ENCODE peak calls at places on chromosomes 16 and 17, in five cellular contexts. F, C, U, N and J are unnamed samples.
A peak's percentile ranks its signal among the peaks of the same experiment; 100 is the strongest.

GRCh38 chr16:28140788-28141618 is 70.8 kb downstream of the XPO6 start:
- DNase-seq in C (peak; percentile 53), U (peak; percentile 22), N (no peak), F (no peak), J (peak; percentile 27)

GRCh38 chr17:9432867-9433495 is 142.6 kb downstream of the STX8 start:
- DNase-seq in U (no peak), C (no peak), F (no peak), N (no peak), J (no peak)

GRCh38 chr17:3529817-3530741 is 27.5 kb downstream of the TRPV3 start:
- DNase-seq in N (no peak), C (no peak), U (no peak), F (no peak), J (no peak)

GRCh38 chr17:6070895-6071511 is 824 bp downstream of the WSCD1 start:
- DNase-seq in U (no peak), N (no peak), F (no peak), C (no peak), J (no peak)

GRCh38 chr17:74239169-74239568 is 25.8 kb downstream of the TTYH2 start:
- DNase-seq in F (no peak), U (no peak), C (peak; percentile 22), N (no peak), J (no peak)

GRCh38 chr17:81131486-81132196 is 33.7 kb upstream of the PVALEF start:
- DNase-seq in N (no peak), C (no peak), F (no peak), U (no peak), J (no peak)

GRCh38 chr16:79264237-79265104 is 336.1 kb downstream of the MAF start:
- DNase-seq in F (no peak), U (no peak), N (no peak), C (no peak), J (no peak)

GRCh38 chr17:66655861-66656260 is 179.1 kb upstream of the CACNG5 start:
- DNase-seq in U (no peak), C (no peak), N (no peak), F (no peak), J (no peak)

GRCh38 chr17:36072431-36073121 is 8.5 kb downstream of the CCL18 start:
- DNase-seq in U (peak; percentile 35), N (no peak), F (peak; percentile 24), C (no peak), J (peak; percentile 41)

GRCh38 chr17:57629470-57629869 is 115.6 kb downstream of the CCDC182 start:
- DNase-seq in N (peak; percentile 67), F (no peak), C (no peak), U (peak; percentile 66), J (peak; percentile 67)

GRCh38 chr17:11506635-11507034 is 91.6 kb upstream of the DNAH9 start:
- DNase-seq in F (no peak), N (no peak), C (no peak), U (no peak), J (no peak)

GRCh38 chr17:8175795-8176196 is 384 bp downstream of the TMEM107 start:
- DNase-seq in F (no peak), C (no peak), N (no peak), U (no peak), J (no peak)

GRCh38 chr16:8859913-8860881 is 8.6 kb downstream of the CARHSP1 start:
- DNase-seq in C (peak; percentile 55), N (no peak), F (no peak), U (no peak), J (no peak)

GRCh38 chr16:57815987-57816745 is 13.9 kb upstream of the KIFC3 start:
- DNase-seq in U (no peak), F (peak; percentile 73), C (peak; percentile 96), N (peak; percentile 92), J (no peak)

GRCh38 chr17:4433515-4434031 is at the start of gene SPNS3:
- DNase-seq in C (no peak), N (no peak), U (no peak), F (no peak), J (no peak)

GRCh38 chr17:8843344-8843743 is 24.1 kb downstream of the PIK3R6 start:
- DNase-seq in U (no peak), C (no peak), N (no peak), F (no peak), J (no peak)

GRCh38 chr17:77141846-77142449 is 1.2 kb downstream of the SEC14L1 start:
- DNase-seq in U (no peak), C (no peak), N (no peak), F (no peak), J (no peak)

GRCh38 chr16:27729516-27730304 is 179.8 kb downstream of the KATNIP start:
- DNase-seq in U (no peak), C (no peak), F (no peak), N (no peak), J (no peak)

GRCh38 chr17:74452841-74453661 is 13.4 kb upstream of the CD300A start:
- DNase-seq in C (no peak), F (no peak), U (no peak), N (no peak), J (no peak)

GRCh38 chr16:31429314-31429713 is 1.2 kb upstream of the COX6A2 start:
- DNase-seq in N (no peak), U (no peak), F (no peak), C (no peak), J (no peak)

DNA sequence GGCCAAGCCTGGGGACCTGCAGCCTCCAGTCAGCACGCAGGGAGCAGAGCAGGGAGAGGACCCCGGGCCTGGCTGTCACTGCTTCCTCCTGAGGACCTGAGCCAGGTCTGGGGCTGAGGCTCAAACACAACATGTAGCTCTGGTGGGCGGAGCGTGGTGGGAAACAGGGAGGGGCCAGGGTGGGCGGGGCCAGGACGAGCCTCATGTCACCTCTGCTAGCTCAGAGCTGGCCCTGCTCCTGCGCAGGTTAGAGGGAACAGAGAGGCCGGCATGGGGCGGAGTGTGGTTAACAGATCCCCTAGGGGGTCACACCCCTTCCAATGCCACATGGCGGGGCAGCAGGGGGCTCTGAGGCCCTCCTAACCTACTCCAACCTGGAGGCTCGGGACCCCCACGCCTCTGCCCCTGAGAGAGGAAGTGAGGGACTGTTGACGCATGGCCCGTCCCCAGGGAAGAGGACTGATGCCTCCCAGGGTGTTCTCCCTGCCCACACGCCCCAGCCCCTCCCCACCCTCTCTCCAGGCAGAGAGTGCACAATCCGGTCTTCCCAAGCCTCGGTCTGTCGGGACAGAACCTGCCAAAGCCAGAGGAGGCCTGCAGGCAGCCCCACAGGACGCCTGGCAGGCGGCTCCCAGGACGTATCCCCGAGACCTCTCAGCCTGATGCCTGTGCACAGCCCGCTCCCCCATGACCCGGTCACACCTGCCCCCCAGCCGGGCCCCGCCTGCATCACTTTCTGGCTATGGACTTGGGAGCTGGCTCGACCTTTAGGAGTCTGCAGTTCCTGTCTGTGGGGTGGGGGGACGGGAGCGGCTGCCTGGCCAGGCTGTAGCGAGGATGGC is 15.2 kb downstream of the PIEZO1 start:
- DNase-seq in U (peak; percentile 91), F (no peak), N (no peak), C (peak; percentile 84), J (peak; percentile 86)
- TF ChIP-seq POLR2AphosphoS5 in U (no peak), F (no peak), N (no peak), C (peak; percentile 40), J (no peak)

DNA sequence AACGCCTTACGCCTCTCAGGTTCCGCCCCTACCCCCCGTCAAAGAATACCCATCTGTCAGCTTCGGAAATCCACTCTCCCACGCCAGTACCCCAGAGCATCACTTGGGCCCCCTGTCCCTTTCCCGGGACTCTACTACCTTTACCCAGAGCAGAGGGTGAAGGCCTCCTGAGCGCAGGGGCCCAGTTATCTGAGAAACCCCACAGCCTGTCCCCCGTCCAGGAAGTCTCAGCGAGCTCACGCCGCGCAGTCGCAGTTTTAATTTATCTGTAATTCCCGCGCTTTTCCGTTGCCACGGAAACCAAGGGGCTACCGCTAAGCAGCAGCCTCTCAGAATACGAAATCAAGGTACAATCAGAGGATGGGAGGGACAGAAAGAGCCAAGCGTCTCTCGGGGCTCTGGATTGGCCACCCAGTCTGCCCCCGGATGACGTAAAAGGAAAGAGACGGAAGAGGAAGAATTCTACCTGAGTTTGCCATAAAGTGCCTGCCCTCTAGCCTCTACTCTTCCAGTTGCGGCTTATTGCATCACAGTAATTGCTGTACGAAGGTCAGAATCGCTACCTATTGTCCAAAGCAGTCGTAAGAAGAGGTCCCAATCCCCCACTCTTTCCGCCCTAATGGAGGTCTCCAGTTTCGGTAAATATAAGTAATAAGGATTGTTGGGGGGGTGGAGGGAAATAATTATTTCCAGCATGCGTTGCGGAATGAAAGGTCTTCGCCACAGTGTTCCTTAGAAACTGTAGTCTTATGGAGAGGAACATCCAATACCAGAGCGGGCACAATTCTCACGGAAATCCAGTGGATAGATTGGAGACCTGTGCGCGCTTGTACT is at the start of gene BRCA1:
- DNase-seq in U (peak; percentile 94), N (peak; percentile 95), F (peak; percentile 99), C (peak; percentile 96), J (peak; percentile 91)
- TF ChIP-seq POLR2AphosphoS5 in U (peak; percentile 93), N (peak; percentile 55), F (peak; percentile 83), C (peak; percentile 94), J (peak; percentile 84)

GRCh38 chr17:50290074-50290702 is 15.9 kb downstream of the TMEM92 start:
- DNase-seq in C (peak; percentile 81), U (no peak), N (peak; percentile 88), F (peak; percentile 29), J (no peak)
- TF ChIP-seq POLR2AphosphoS5 in C (peak; percentile 85), U (no peak), N (no peak), F (peak; percentile 38), J (no peak)

DNA sequence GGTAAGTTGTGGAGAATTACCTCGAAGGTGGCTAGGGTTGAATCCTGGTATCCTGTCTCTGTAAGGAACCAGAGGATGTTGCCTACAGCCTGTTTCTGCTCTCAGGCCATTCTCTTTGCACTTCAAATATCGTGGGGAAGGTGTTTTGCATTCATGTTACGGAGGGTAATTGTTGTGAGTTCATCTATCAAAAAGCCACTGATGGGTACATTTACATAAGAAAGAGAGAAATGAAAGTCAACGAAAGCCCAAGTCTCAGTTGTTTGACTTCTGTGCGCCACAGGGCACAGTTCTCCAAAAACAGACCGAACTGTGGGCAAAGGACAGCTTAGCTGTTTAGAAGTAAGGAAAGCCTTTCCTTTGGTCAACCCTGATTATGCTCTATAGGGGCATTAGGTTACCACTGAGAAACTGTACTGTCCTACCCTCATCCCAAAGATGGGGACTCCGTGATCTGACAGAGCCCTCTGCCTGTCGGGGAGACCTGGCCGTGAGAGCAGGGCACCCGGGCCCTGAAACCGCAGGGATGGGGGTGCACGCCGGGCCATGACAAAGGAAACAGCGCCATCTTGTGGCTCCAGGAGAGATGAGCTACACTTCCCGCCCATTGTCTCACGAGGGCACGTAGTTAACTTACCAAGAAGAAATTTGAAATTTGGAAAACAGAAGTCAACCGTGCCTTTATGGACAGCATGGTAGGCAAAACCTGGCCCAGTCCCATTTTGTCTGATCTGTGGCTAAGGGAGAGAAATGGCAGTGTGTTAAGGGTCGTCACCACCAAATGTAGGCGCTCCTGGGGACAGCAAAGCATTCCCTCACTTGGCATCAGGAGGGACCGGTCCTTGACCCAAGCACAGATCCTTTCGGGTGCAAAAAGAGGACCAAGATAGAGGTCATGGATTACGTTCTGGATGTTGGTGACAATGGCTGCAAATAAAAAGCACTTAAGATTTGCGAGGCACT is 74.5 kb upstream of the DYNLRB2 start:
- DNase-seq in C (peak; percentile 48), F (peak; percentile 6), U (peak; percentile 47), N (peak; percentile 86), J (peak; percentile 46)
- TF ChIP-seq POLR2AphosphoS5 in C (no peak), F (no peak), U (no peak), N (no peak), J (no peak)

GRCh38 chr17:12983986-12984932 is 33.6 kb downstream of the ELAC2 start:
- DNase-seq in C (no peak), F (no peak), U (no peak), N (no peak), J (no peak)
- TF ChIP-seq POLR2AphosphoS5 in C (no peak), F (no peak), U (no peak), N (no peak), J (no peak)

GRCh38 chr17:78416791-78417530 is 38.5 kb downstream of the PGS1 start:
- DNase-seq in N (no peak), F (no peak), U (no peak), C (no peak), J (no peak)
- TF ChIP-seq POLR2AphosphoS5 in N (no peak), F (no peak), U (no peak), C (no peak), J (no peak)